ENCODE peak calls at places on chromosomes 11 and 22, in six cellular contexts. Z is nephron progenitor cell, X is H9, O is left ventricle myocardium inferior, U is fibroblast of pulmonary artery, I is stomach. P is an unnamed sample.

GRCh38 chr11:1777737-1778136 is 14.0 kb upstream of the CTSD start:
- DNase-seq in O (no peak), U (no peak), X (no peak), I (no peak), Z (no peak), P (no peak)

GRCh38 chr11:121478895-121479281 is 26.1 kb upstream of the SORL1-AS1 start:
- DNase-seq in U (no peak), X (peak; percentile 70), Z (peak; percentile 36), O (no peak), I (no peak), P (no peak)

GRCh38 chr11:85798361-85798760 is 12.6 kb downstream of the SYTL2 start:
- DNase-seq in Z (no peak), I (no peak), U (no peak), X (no peak), O (no peak), P (no peak)

GRCh38 chr11:112157274-112157766 is 6.6 kb downstream of the IL18 start:
- DNase-seq in U (peak; percentile 99), I (no peak), X (no peak), Z (no peak), O (no peak), P (peak; percentile 99)

GRCh38 chr11:111370902-111371578 is 8.0 kb downstream of the POU2AF1 start:
- DNase-seq in O (no peak), Z (no peak), X (no peak), U (no peak), I (no peak), P (no peak)

GRCh38 chr11:26227311-26227710 is 104.6 kb upstream of the ANO3 start:
- DNase-seq in I (no peak), X (no peak), O (no peak), U (peak; percentile 94), Z (no peak), P (peak; percentile 65)

GRCh38 chr11:34706709-34707461 is 86.0 kb downstream of the EHF start:
- DNase-seq in I (no peak), O (no peak), Z (no peak), X (no peak), U (no peak), P (no peak)

GRCh38 chr11:126406368-126406767 is 50.9 kb downstream of the ST3GAL4 start:
- DNase-seq in X (no peak), Z (no peak), U (no peak), O (no peak), I (no peak), P (no peak)

GRCh38 chr11:43578346-43579170 is 102.0 kb upstream of the HSD17B12 start:
- DNase-seq in I (no peak), U (peak; percentile 39), Z (no peak), X (no peak), O (no peak), P (no peak)

DNA sequence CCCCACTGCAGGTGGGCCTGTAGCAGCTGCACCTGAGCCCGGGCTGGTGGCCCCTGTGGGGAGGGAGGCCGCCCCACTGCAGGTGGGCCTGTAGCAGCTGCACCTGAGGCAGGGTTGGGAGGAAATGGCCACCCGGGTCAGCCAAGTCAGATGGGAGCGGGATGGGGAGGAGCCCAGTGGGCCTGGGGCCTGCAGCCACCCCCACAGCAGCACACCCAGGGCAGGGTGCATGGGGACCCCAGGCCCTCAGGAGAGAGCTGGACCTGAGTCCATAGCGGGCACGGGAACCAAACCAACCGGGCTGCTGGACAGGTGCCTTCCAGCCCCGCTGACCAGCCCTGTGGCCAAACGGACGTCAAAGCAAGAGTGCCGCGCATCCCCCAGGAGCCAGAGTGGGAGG is 61.7 kb downstream of the BRD1 start:
- DNase-seq in U (no peak), O (peak; percentile 12), I (peak; percentile 17), Z (no peak), X (no peak), P (no peak)
- TF ChIP-seq CTCF in U (no peak), O (no peak), I (no peak), Z (no peak), X (no peak), P (no peak)

GRCh38 chr11:11880179-11880578 is 38.4 kb downstream of the USP47 start:
- DNase-seq in U (no peak), O (no peak), I (no peak), Z (no peak), X (no peak), P (no peak)

GRCh38 chr11:11871991-11872401 is 30.2 kb downstream of the USP47 start:
- DNase-seq in U (no peak), I (no peak), X (no peak), Z (no peak), O (no peak), P (no peak)

DNA sequence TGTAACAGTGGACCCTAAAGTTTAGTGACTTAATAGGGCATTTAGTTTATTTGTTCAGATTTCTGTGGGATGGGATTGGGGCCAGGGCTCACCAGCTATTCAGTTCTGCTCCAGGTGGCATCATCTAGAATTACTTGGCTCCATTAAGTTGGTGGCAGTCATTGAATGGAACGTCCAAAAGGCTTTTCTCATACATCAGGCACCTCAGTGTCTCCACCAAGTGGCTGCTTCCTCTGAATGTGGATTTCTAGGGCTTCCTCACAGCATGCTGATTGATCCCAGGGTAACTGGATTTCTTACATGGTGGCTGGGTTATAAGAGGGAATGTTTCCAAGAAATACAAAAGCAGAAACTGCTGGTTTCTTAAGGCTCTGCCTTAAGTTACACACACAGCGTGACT is 34.7 kb downstream of the USP47 start:
- DNase-seq in I (no peak), O (no peak), Z (no peak), X (peak; percentile 50), U (no peak), P (no peak)
- TF ChIP-seq CTCF in I (no peak), O (no peak), Z (no peak), X (peak; percentile 63), U (peak; percentile 28), P (peak; percentile 66)

GRCh38 chr11:77871855-77872254 is 50.9 kb downstream of the AAMDC start:
- DNase-seq in I (no peak), Z (no peak), U (no peak), O (no peak), X (no peak), P (no peak)
- TF ChIP-seq CTCF in I (no peak), Z (no peak), U (no peak), O (no peak), X (no peak), P (no peak)

GRCh38 chr11:20125927-20126326 is 34.3 kb downstream of the DBX1 start:
- DNase-seq in O (no peak), U (peak; percentile 53), Z (no peak), X (no peak), I (no peak), P (no peak)
- TF ChIP-seq CTCF in O (no peak), U (no peak), Z (no peak), X (no peak), I (no peak), P (no peak)

P was measured in Panc1.